ENCODE peak calls at places on chromosomes 5 and 9, in seven cellular contexts. O, Q, V, K, J, M and C are unnamed samples. For H3K4me1, H3K9me3 and H3K27me3, the result is how much of the 10 kb centered on the place peaks cover.

GRCh38 chr9:36961568-36962360 is 72.3 kb downstream of the PAX5 start:
- DNase-seq in O (no peak), Q (no peak), V (no peak), K (no peak), J (no peak), M (no peak), C (no peak)

GRCh38 chr9:751137-752051 is 90.1 kb upstream of the DMRT1 start:
- DNase-seq in O (no peak), Q (no peak), V (no peak), K (no peak), J (no peak), M (no peak), C (no peak)

GRCh38 chr5:78896128-78896527 is 89.0 kb downstream of the ARSB start:
- DNase-seq in O (no peak), Q (no peak), V (no peak), K (no peak), J (no peak), M (no peak), C (no peak)

GRCh38 chr5:153043876-153044275 is 446.6 kb upstream of the GRIA1 start:
- DNase-seq in O (no peak), Q (no peak), V (no peak), K (no peak), J (no peak), M (no peak), C (no peak)

GRCh38 chr5:54552446-54552845 is 34.9 kb downstream of the SNX18 start:
- DNase-seq in O (no peak), Q (no peak), V (no peak), K (no peak), J (no peak), M (no peak), C (no peak)

GRCh38 chr5:113043491-113043931 is 66.9 kb downstream of the DCP2 start:
- DNase-seq in O (peak), Q (peak), V (peak), K (no peak), J (no peak), M (peak), C (peak)

GRCh38 chr5:172276214-172276613 is 7.3 kb downstream of the UBTD2 start:
- DNase-seq in O (no peak), Q (no peak), V (no peak), K (no peak), J (no peak), M (no peak), C (no peak)

GRCh38 chr5:95446560-95447221 is 55.5 kb downstream of the FAM81B start:
- DNase-seq in O (no peak), Q (no peak), V (no peak), K (no peak), J (no peak), M (no peak), C (no peak)

GRCh38 chr5:864492-865167 is 13.8 kb upstream of the ZDHHC11 start:
- DNase-seq in O (peak), Q (no peak), V (peak), K (no peak), J (no peak), M (peak), C (no peak)

GRCh38 chr5:31434898-31435297 is 97.0 kb downstream of the DROSHA start:
- DNase-seq in O (no peak), Q (no peak), V (no peak), K (no peak), J (no peak), M (no peak), C (no peak)

GRCh38 chr5:160398806-160399205 is 1.0 kb downstream of the FAM200C start:
- DNase-seq in O (no peak), Q (no peak), V (no peak), K (no peak), J (no peak), M (no peak), C (peak)

GRCh38 chr5:168659286-168659847 is 80.2 kb upstream of the PANK3 start:
- DNase-seq in O (no peak), Q (no peak), V (no peak), K (no peak), J (no peak), M (no peak), C (no peak)

GRCh38 chr5:123156577-123157296 is 67.7 kb downstream of the PRDM6 start:
- DNase-seq in O (no peak), Q (no peak), V (peak), K (no peak), J (no peak), M (no peak), C (no peak)

GRCh38 chr5:149799119-149799623 is 69.1 kb downstream of the PPARGC1B start:
- DNase-seq in O (peak), Q (peak), V (peak), K (peak), J (no peak), M (peak), C (no peak)

GRCh38 chr5:149799965-149800516 is 69.9 kb downstream of the PPARGC1B start:
- DNase-seq in O (no peak), Q (no peak), V (no peak), K (no peak), J (no peak), M (no peak), C (no peak)

GRCh38 chr5:149802008-149802407 is 71.9 kb downstream of the PPARGC1B start:
- DNase-seq in O (no peak), Q (no peak), V (no peak), K (no peak), J (no peak), M (peak), C (no peak)

GRCh38 chr5:149801307-149801985 is 71.3 kb downstream of the PPARGC1B start:
- DNase-seq in O (no peak), Q (no peak), V (no peak), K (no peak), J (no peak), M (no peak), C (no peak)

GRCh38 chr5:149800563-149801103 is 70.5 kb downstream of the PPARGC1B start:
- DNase-seq in O (no peak), Q (no peak), V (no peak), K (no peak), J (no peak), M (no peak), C (no peak)
- H3K4me1 ChIP-seq in O (half or more), Q (under half), V (under half), K (under half), J (under half), M (under half), C (under half)

GRCh38 chr5:140794594-140795258 is at the start of gene PCDHA2:
- DNase-seq in O (no peak), Q (no peak), V (no peak), K (no peak), J (no peak), M (no peak), C (no peak)

GRCh38 chr5:140791111-140791510 is 3.5 kb upstream of the PCDHA2 start:
- DNase-seq in O (no peak), Q (no peak), V (no peak), K (no peak), J (no peak), M (no peak), C (no peak)

GRCh38 chr5:140800816-140801493 is at the start of gene PCDHA3:
- DNase-seq in O (no peak), Q (no peak), V (no peak), K (no peak), J (no peak), M (no peak), C (peak)

GRCh38 chr5:140796718-140797095 is 2.1 kb downstream of the PCDHA2 start:
- DNase-seq in O (no peak), Q (no peak), V (no peak), K (no peak), J (no peak), M (peak), C (no peak)

GRCh38 chr5:140795259-140795641 is 598 bp downstream of the PCDHA2 start:
- DNase-seq in O (no peak), Q (no peak), V (no peak), K (no peak), J (no peak), M (no peak), C (peak)
- H3K9me3 ChIP-seq in O (under half), Q (under half), V (under half), K (half or more), J (under half), M (under half), C (under half)

DNA sequence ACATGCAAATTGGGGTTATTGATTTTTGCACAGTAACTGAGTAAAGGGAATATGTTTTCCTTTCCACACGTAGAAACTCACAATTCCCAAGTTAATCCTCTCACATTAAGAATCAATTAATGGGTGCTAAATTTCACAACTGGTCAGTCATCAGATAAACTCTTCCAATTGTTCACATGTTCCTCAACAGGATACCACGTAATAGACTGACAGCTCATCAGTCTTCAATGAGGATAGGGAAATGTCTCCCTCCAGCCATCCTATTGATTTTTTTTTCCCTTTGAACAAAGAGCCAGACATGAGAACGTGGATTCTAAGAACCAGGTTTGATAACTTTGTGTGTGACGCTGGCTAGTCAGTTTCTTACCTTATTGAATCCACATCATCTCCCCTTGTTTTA is 768 bp upstream of the CER1 start:
- DNase-seq in O (no peak), Q (no peak), V (no peak), K (no peak), J (no peak), M (no peak), C (no peak)
- H3K27me3 ChIP-seq in O (under half), Q (under half), V (under half), K (under half), J (under half), M (under half), C (under half)

DNA sequence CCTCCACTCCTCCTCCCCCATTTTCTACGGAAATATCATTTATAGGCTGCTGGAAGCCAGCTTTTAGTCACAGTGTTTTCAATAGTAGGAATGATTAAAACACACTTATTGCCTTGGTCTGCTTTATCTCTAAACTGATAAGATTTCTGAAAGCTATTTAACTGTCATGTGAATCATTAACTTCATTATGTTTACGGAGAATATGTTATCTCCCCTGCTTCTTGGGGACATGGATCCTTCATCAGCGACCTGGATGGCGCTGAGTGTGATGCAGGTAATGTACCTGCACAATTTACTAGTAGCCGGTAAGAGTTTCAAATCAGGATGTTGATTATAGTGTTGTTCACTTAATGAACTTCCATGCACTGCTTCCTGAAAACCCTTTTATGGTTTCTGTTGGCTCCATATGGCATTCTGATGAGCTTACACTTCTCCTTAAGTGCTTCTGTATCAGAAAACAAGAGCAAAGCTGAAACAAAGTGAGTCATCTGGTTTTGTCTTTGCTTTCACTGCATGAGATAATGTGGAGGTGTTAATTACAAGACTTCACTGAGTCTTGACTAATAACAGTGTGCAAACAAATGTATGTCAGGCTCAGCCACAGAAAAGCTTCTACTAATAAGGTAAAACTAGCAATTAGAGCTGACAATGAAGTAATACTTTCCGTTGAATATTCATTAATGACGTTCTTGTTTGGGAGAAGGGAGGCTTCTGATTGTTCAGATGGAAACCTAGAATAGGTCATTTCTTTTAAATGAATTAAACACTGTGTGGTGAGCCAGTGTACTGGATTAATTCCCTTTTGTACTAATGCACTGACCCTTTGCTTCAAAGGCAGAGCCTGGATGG is 162.4 kb upstream of the ZNF608 start:
- DNase-seq in O (no peak), Q (no peak), V (no peak), K (peak), J (no peak), M (no peak), C (no peak)
- H3K4me1 ChIP-seq in O (under half), Q (under half), V (under half), K (under half), J (under half), M (under half), C (under half)

GRCh38 chr5:108560581-108560980 is 178.7 kb upstream of the FBXL17 start:
- DNase-seq in O (peak), Q (no peak), V (no peak), K (no peak), J (no peak), M (peak), C (no peak)

GRCh38 chr5:108561416-108562204 is 179.7 kb upstream of the FBXL17 start:
- DNase-seq in O (no peak), Q (no peak), V (no peak), K (no peak), J (no peak), M (no peak), C (peak)

GRCh38 chr5:108556414-108556813 is 174.5 kb upstream of the FBXL17 start:
- DNase-seq in O (no peak), Q (no peak), V (no peak), K (no peak), J (no peak), M (no peak), C (no peak)

GRCh38 chr5:108562205-108562454 is 180.2 kb upstream of the FBXL17 start:
- DNase-seq in O (no peak), Q (no peak), V (no peak), K (no peak), J (no peak), M (no peak), C (peak)

DNA sequence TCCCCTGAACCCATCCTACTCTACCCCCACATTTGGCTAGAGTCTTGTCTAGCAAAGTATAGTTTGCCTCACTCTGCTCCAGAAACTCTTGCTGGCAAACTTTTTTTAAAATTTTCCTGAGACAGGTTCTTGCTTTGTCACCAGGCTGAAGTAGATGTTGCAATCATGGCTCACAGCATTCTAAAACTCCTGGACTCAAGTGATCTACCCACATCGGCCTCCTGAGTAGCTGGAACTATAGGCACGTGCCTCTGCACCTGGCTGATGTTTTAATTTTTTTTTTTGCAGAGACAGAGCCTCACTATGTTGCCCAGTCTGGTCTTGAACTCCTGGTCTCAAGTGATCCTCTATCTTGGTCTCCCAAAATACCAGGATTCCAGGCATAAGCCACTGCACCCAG is 175.8 kb upstream of the FBXL17 start:
- DNase-seq in O (no peak), Q (no peak), V (no peak), K (no peak), J (no peak), M (no peak), C (no peak)
- H3K9me3 ChIP-seq in O (under half), Q (under half), V (under half), K (under half), J (under half), M (under half), C (under half)

DNA sequence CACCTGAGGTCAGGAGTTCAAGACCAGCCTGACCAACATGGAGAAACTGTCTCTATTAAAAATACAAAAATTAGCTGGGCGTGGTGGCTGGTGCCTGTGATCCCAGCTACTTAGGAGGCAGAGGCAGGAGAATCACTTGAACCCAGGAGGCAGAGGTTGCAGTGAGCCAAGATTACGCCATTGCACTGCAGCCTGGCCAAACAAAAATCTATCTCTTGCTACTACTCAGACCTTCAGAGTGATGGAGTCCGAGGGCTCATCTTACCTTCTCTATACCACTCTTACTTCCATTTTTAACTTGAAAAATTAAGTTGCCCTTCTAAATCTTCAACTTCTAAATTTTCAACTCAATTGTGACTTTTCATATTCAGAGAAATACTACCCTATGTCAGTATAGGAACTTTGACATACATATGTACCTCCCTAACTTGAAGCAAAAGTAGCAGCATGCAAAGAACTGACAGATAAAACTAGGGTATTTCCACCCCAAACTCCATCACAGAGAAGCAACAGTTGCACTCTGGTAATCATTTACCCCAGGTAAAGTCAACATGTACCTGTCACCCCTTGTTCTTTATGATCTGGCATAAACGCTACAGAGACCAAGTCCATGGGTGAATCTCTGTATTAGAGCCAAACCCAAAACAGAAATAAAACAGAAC is 11.4 kb downstream of the ZFAND5 start:
- DNase-seq in O (no peak), Q (no peak), V (no peak), K (no peak), J (no peak), M (no peak), C (no peak)
- H3K27me3 ChIP-seq in O (under half), Q (under half), V (under half), K (under half), J (under half), M (under half), C (under half)

GRCh38 chr9:127025042-127025441 is 97.4 kb downstream of the ANGPTL2 start:
- DNase-seq in O (no peak), Q (no peak), V (no peak), K (no peak), J (no peak), M (no peak), C (no peak)
- H3K4me1 ChIP-seq in O (under half), Q (under half), V (under half), K (under half), J (under half), M (under half), C (under half)

GRCh38 chr5:3282841-3283240 is 312.8 kb upstream of the IRX1 start:
- DNase-seq in O (no peak), Q (no peak), V (no peak), K (no peak), J (no peak), M (no peak), C (no peak)
- H3K9me3 ChIP-seq in O (under half), Q (under half), V (under half), K (under half), J (under half), M (under half), C (under half)

DNA sequence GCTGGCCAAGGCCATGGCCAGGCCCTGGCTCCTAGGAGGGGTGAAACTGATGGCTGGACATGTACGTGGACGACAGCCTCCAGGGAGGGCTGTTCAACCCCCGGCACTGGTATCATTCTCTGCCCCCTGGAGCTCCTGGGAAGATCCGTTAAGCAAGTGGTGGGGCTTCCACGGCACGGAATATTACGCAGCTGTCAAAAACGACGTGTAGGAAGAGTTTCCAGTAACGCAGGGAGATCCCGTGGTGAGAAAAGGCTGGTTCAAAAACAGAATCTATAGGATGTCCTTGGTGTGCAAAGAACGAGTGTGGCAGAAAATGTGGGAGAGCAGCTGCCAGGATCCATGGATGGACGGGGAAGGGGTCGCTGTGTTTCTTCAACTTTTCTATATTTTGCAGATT is 36.3 kb upstream of the TMEM250 start:
- DNase-seq in O (no peak), Q (no peak), V (no peak), K (no peak), J (no peak), M (peak), C (no peak)
- H3K27me3 ChIP-seq in O (under half), Q (under half), V (under half), K (under half), J (under half), M (under half), C (under half)